ENCODE peak calls at places on chromosome 6, in five cellular contexts. One of them, this sample, is unnamed. For H3K4me1, the result is how much of the 10 kb centered on the place peaks cover.

GRCh38 chr6:145749632-145750031 is 14.3 kb upstream of the EPM2A start:
- DNase-seq in H9: no peak
- DNase-seq in iPS DF 6.9: no peak
- DNase-seq in naive thymus-derived CD4-positive, alpha-beta T cell: no peak
- DNase-seq in ovary: no peak
- DNase-seq in this sample: peak

GRCh38 chr6:42124223-42124836 is 18.1 kb downstream of the C6orf132 start:
- DNase-seq in naive thymus-derived CD4-positive, alpha-beta T cell: no peak
- DNase-seq in iPS DF 6.9: no peak
- DNase-seq in ovary: no peak
- DNase-seq in H9: no peak
- DNase-seq in this sample: no peak

GRCh38 chr6:84772428-84773132 is 8.2 kb upstream of the TBX18 start:
- DNase-seq in iPS DF 6.9: no peak
- DNase-seq in naive thymus-derived CD4-positive, alpha-beta T cell: no peak
- DNase-seq in ovary: no peak
- DNase-seq in H9: peak
- DNase-seq in this sample: no peak

GRCh38 chr6:26401987-26402658 is at the start of gene BTN3A1:
- DNase-seq in naive thymus-derived CD4-positive, alpha-beta T cell: peak
- DNase-seq in H9: peak
- DNase-seq in ovary: peak
- DNase-seq in iPS DF 6.9: no peak
- DNase-seq in this sample: peak

GRCh38 chr6:97668716-97669115 is 385.7 kb upstream of the MMS22L start:
- DNase-seq in naive thymus-derived CD4-positive, alpha-beta T cell: no peak
- DNase-seq in H9: no peak
- DNase-seq in iPS DF 6.9: no peak
- DNase-seq in ovary: no peak
- DNase-seq in this sample: no peak

GRCh38 chr6:328924-329323 is 36.6 kb downstream of the DUSP22 start:
- DNase-seq in ovary: no peak
- DNase-seq in iPS DF 6.9: no peak
- DNase-seq in naive thymus-derived CD4-positive, alpha-beta T cell: no peak
- DNase-seq in H9: no peak
- DNase-seq in this sample: no peak

GRCh38 chr6:42899871-42900270 is 16.0 kb upstream of the PTCRA start:
- DNase-seq in ovary: no peak
- DNase-seq in iPS DF 6.9: no peak
- DNase-seq in naive thymus-derived CD4-positive, alpha-beta T cell: no peak
- DNase-seq in H9: no peak
- DNase-seq in this sample: no peak

GRCh38 chr6:164344801-164345291 is 930.3 kb downstream of the QKI start:
- DNase-seq in H9: peak
- DNase-seq in naive thymus-derived CD4-positive, alpha-beta T cell: no peak
- DNase-seq in iPS DF 6.9: peak
- DNase-seq in ovary: no peak
- DNase-seq in this sample: no peak

GRCh38 chr6:55175778-55176084 is 1.4 kb downstream of the HCRTR2 start:
- DNase-seq in ovary: no peak
- DNase-seq in naive thymus-derived CD4-positive, alpha-beta T cell: no peak
- DNase-seq in iPS DF 6.9: no peak
- DNase-seq in H9: no peak
- DNase-seq in this sample: no peak

GRCh38 chr6:140572129-140572528 is 1197.7 kb upstream of the CITED2 start:
- DNase-seq in ovary: peak
- DNase-seq in naive thymus-derived CD4-positive, alpha-beta T cell: no peak
- DNase-seq in iPS DF 6.9: no peak
- DNase-seq in H9: no peak
- DNase-seq in this sample: no peak

GRCh38 chr6:114058435-114058834 is 87.5 kb upstream of the HDAC2 start:
- DNase-seq in iPS DF 6.9: no peak
- DNase-seq in naive thymus-derived CD4-positive, alpha-beta T cell: no peak
- DNase-seq in ovary: no peak
- DNase-seq in H9: no peak
- DNase-seq in this sample: no peak

GRCh38 chr6:106750146-106750900 is 120.9 kb downstream of the QRSL1 start:
- DNase-seq in iPS DF 6.9: no peak
- DNase-seq in H9: no peak
- DNase-seq in ovary: no peak
- DNase-seq in naive thymus-derived CD4-positive, alpha-beta T cell: no peak
- DNase-seq in this sample: no peak

GRCh38 chr6:136897071-136897470 is 25.0 kb upstream of the SLC35D3 start:
- DNase-seq in iPS DF 6.9: no peak
- DNase-seq in ovary: no peak
- DNase-seq in H9: no peak
- DNase-seq in naive thymus-derived CD4-positive, alpha-beta T cell: no peak
- DNase-seq in this sample: no peak

GRCh38 chr6:144758602-144759001 is 473.5 kb downstream of the UTRN start:
- DNase-seq in ovary: no peak
- DNase-seq in H9: no peak
- DNase-seq in naive thymus-derived CD4-positive, alpha-beta T cell: no peak
- DNase-seq in iPS DF 6.9: no peak
- DNase-seq in this sample: no peak

GRCh38 chr6:157139054-157139708 is 184.1 kb downstream of the TMEM242 start:
- DNase-seq in iPS DF 6.9: no peak
- DNase-seq in ovary: no peak
- DNase-seq in H9: peak
- DNase-seq in naive thymus-derived CD4-positive, alpha-beta T cell: no peak
- DNase-seq in this sample: no peak

DNA sequence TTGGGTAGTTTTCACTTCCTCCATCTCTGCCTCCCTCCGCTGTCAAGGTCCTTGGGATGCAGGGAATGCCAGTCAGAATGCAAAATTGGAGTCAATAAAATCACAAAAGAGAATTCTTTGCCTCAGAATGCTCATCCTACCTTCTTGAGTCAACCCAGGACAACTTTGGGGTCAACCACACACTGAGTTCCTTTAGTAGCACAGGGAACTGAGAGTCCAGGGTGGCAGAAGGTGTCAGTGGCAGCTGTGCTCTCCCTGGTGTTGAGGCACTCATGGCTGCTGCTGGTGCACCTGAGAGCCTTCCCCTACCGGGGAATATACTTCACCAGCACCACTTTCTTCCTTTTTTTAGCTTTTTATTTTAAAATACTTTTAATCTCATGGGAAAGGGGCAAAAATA is 829 bp upstream of the NOTCH4 start:
- DNase-seq in iPS DF 6.9: no peak
- DNase-seq in H9: no peak
- DNase-seq in ovary: no peak
- DNase-seq in naive thymus-derived CD4-positive, alpha-beta T cell: no peak
- DNase-seq in this sample: no peak
- H3K4me1 ChIP-seq in iPS DF 6.9: under half
- H3K4me1 ChIP-seq in H9: under half
- H3K4me1 ChIP-seq in ovary: under half
- H3K4me1 ChIP-seq in naive thymus-derived CD4-positive, alpha-beta T cell: under half
- H3K4me1 ChIP-seq in this sample: under half

GRCh38 chr6:52549428-52549827 is 27.4 kb downstream of the TRAM2 start:
- DNase-seq in H9: no peak
- DNase-seq in naive thymus-derived CD4-positive, alpha-beta T cell: no peak
- DNase-seq in ovary: no peak
- DNase-seq in iPS DF 6.9: no peak
- DNase-seq in this sample: no peak
- H3K4me1 ChIP-seq in H9: under half
- H3K4me1 ChIP-seq in naive thymus-derived CD4-positive, alpha-beta T cell: under half
- H3K4me1 ChIP-seq in ovary: under half
- H3K4me1 ChIP-seq in iPS DF 6.9: under half
- H3K4me1 ChIP-seq in this sample: under half

GRCh38 chr6:104728444-104728843 is 131.3 kb downstream of the HACE1 start:
- DNase-seq in iPS DF 6.9: no peak
- DNase-seq in ovary: no peak
- DNase-seq in naive thymus-derived CD4-positive, alpha-beta T cell: no peak
- DNase-seq in H9: no peak
- DNase-seq in this sample: no peak
- H3K4me1 ChIP-seq in iPS DF 6.9: under half
- H3K4me1 ChIP-seq in ovary: under half
- H3K4me1 ChIP-seq in naive thymus-derived CD4-positive, alpha-beta T cell: under half
- H3K4me1 ChIP-seq in H9: under half
- H3K4me1 ChIP-seq in this sample: under half

GRCh38 chr6:11822346-11822745 is 43.7 kb upstream of the ADTRP start:
- DNase-seq in iPS DF 6.9: no peak
- DNase-seq in ovary: no peak
- DNase-seq in H9: no peak
- DNase-seq in naive thymus-derived CD4-positive, alpha-beta T cell: no peak
- DNase-seq in this sample: no peak
- H3K4me1 ChIP-seq in iPS DF 6.9: under half
- H3K4me1 ChIP-seq in ovary: under half
- H3K4me1 ChIP-seq in H9: under half
- H3K4me1 ChIP-seq in naive thymus-derived CD4-positive, alpha-beta T cell: under half
- H3K4me1 ChIP-seq in this sample: under half

GRCh38 chr6:5203571-5203970 is 57.2 kb downstream of the LYRM4 start:
- DNase-seq in H9: no peak
- DNase-seq in iPS DF 6.9: no peak
- DNase-seq in naive thymus-derived CD4-positive, alpha-beta T cell: no peak
- DNase-seq in ovary: no peak
- DNase-seq in this sample: no peak
- H3K4me1 ChIP-seq in H9: under half
- H3K4me1 ChIP-seq in iPS DF 6.9: under half
- H3K4me1 ChIP-seq in naive thymus-derived CD4-positive, alpha-beta T cell: under half
- H3K4me1 ChIP-seq in ovary: under half
- H3K4me1 ChIP-seq in this sample: under half

GRCh38 chr6:111809264-111809663 is 64.0 kb downstream of the FYN start:
- DNase-seq in naive thymus-derived CD4-positive, alpha-beta T cell: no peak
- DNase-seq in H9: no peak
- DNase-seq in iPS DF 6.9: no peak
- DNase-seq in ovary: no peak
- DNase-seq in this sample: no peak

GRCh38 chr6:111806561-111807497 is 66.4 kb downstream of the FYN start:
- DNase-seq in ovary: no peak
- DNase-seq in iPS DF 6.9: no peak
- DNase-seq in H9: no peak
- DNase-seq in naive thymus-derived CD4-positive, alpha-beta T cell: no peak
- DNase-seq in this sample: no peak

GRCh38 chr6:111805511-111806181 is 67.6 kb downstream of the FYN start:
- DNase-seq in ovary: no peak
- DNase-seq in naive thymus-derived CD4-positive, alpha-beta T cell: no peak
- DNase-seq in iPS DF 6.9: no peak
- DNase-seq in H9: no peak
- DNase-seq in this sample: peak

GRCh38 chr6:111810321-111811235 is 62.7 kb downstream of the FYN start:
- DNase-seq in naive thymus-derived CD4-positive, alpha-beta T cell: peak
- DNase-seq in H9: no peak
- DNase-seq in iPS DF 6.9: no peak
- DNase-seq in ovary: no peak
- DNase-seq in this sample: no peak

DNA sequence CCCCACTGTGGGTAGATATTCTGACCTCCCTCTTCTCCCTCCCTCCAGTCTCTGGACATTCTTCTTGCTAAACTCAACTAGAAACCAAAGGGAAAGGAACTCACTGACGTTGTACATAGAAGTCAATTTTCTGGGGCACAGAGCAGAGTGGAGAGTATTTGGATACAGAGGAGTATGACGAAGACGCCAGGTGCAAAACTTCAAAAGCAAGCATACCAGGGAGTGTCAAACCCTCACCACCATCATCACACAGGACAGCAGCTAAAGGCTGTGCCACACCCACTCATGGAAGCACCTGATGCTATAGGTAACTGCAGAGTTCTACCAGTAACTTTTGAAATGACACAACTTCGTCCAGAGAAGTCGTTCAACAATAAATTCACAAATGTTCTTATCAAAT is 64.8 kb downstream of the FYN start:
- DNase-seq in naive thymus-derived CD4-positive, alpha-beta T cell: peak
- DNase-seq in H9: no peak
- DNase-seq in iPS DF 6.9: no peak
- DNase-seq in ovary: no peak
- DNase-seq in this sample: peak
- H3K4me1 ChIP-seq in naive thymus-derived CD4-positive, alpha-beta T cell: half or more
- H3K4me1 ChIP-seq in H9: under half
- H3K4me1 ChIP-seq in iPS DF 6.9: under half
- H3K4me1 ChIP-seq in ovary: under half
- H3K4me1 ChIP-seq in this sample: half or more

GRCh38 chr6:166944666-166945256 is 11.6 kb downstream of the RNASET2 start:
- DNase-seq in H9: no peak
- DNase-seq in naive thymus-derived CD4-positive, alpha-beta T cell: no peak
- DNase-seq in iPS DF 6.9: no peak
- DNase-seq in ovary: no peak
- DNase-seq in this sample: no peak
- H3K4me1 ChIP-seq in H9: under half
- H3K4me1 ChIP-seq in naive thymus-derived CD4-positive, alpha-beta T cell: under half
- H3K4me1 ChIP-seq in iPS DF 6.9: under half
- H3K4me1 ChIP-seq in ovary: under half
- H3K4me1 ChIP-seq in this sample: under half